ENCODE peak calls at places on chromosomes 4 and X, in five cellular contexts. I is body of pancreas, E is endothelial cell of umbilical vein, W is heart left ventricle, D is right lobe of liver. T is an unnamed sample.

GRCh38 chr4:52057196-52057595 is 6.1 kb downstream of the SPATA18 start:
- DNase-seq in I (no peak), E (no peak), W (no peak), D (no peak), T (no peak)

GRCh38 chr4:164876680-164877324 is at the start of gene APELA:
- DNase-seq in I (no peak), E (no peak), W (no peak), D (no peak), T (peak)

GRCh38 chrX:12887767-12888166 is 18.7 kb upstream of the TLR8 start:
- DNase-seq in I (no peak), E (no peak), W (no peak), D (no peak), T (no peak)

GRCh38 chrX:110310896-110311295 is 7.0 kb downstream of the AMMECR1 start:
- DNase-seq in I (no peak), E (no peak), W (no peak), D (no peak), T (no peak)

GRCh38 chrX:41475611-41476241 is 28.6 kb downstream of the NYX start:
- DNase-seq in I (no peak), E (no peak), W (no peak), D (no peak), T (no peak)

GRCh38 chr4:94653984-94654609 is 103.7 kb upstream of the BMPR1B start:
- DNase-seq in I (no peak), E (no peak), W (no peak), D (no peak), T (no peak)

GRCh38 chr4:142406051-142406549 is 440.0 kb downstream of the INPP4B start:
- DNase-seq in I (no peak), E (no peak), W (no peak), D (no peak), T (no peak)

GRCh38 chrX:46268429-46268828 is 276.8 kb downstream of the ZNF674 start:
- DNase-seq in I (peak), E (no peak), W (no peak), D (no peak), T (peak)

GRCh38 chrX:45667666-45668065 is 467.0 kb upstream of the DIPK2B start:
- DNase-seq in I (no peak), E (peak), W (no peak), D (no peak), T (no peak)

DNA sequence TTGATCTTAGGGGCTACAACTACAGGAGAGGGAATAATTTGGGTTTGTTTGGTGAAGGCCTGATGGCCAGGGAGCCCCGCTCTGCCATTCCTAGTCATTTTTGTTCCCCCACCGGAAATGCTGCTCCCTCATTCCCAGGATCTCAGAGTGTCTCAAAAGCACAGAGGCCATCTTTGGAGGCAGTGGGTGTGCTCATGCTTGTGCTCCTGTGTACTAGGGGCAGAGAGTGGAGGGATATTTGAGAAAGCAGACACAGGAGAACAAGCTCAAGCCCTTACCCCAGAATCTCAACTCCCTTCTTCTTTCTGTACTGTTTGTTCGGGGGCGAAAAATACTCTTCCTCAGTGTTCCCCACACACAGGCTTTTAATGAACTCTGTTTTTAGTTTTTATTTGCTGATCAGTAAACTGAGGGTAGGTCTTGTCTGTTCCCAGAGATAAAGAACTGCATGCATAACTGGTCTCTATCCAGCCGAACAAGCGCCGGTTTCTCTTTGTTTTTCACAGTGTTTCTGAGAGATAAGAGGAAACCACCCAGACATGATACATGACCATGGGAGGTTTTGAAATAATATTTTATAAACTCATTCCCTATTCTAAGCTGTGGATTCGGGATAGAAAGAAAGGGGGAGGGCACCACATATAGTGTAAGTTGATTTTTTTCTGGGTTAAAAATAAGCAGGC is 32.9 kb upstream of the XK start:
- DNase-seq in I (no peak), E (no peak), W (no peak), D (no peak), T (no peak)
- TF ChIP-seq POLR2A in I (no peak), E (no peak), W (no peak), D (no peak), T (no peak)

DNA sequence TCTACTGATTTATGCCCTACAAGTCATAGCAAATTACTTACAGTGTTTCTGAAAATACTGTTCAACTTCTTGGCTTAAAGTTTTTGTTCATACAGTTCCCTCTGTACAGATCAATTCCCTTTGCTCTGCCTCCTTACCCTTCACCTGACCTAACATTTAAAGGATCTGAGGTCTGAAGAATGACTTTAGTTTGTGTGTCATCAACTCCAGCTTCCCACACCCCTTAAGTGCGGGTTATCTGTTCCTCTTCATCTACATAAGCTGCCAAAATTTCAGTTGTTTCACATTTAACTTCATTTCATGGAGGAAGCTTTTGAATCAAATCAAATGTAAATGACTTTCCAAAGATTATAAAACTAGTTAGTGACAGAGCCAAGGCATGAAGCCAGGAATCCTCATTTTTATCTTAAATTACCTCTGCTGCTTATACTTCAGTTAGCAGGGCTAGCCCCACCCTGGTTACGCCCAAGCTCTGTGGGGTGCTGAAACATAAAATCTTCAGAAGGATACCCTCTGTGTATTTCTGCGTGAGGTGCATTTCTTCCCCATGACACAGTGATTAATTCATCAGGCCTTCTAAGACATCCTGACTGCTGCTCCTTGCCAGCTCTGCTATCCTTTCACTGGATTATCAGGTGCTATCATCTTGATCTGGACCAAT is 16.5 kb downstream of the CXCL1 start:
- DNase-seq in I (no peak), E (no peak), W (no peak), D (no peak), T (no peak)
- H3K4me3 ChIP-seq in I (no peak), E (no peak), W (no peak), D (no peak), T (no peak)

DNA sequence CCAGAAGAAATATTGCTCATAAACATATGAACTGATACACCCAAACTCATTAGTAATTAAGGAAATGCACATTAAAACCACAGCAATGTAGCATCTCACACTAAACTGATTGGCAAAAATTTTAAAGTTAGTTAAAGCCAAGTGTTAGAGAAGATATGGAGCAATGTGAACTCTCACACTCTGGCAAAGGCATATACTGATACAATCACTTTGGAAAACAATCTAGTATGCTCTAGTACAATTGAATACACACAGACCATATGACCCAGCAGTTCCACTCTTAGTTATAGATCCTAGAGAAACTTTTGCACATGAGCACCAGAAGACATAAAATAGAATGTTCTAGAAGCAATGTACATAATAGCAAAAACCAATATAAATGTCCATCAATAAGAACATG is 8.4 kb upstream of the AWAT1 start:
- DNase-seq in I (no peak), E (no peak), W (no peak), D (no peak), T (no peak)
- TF ChIP-seq POLR2A in I (no peak), E (no peak), W (no peak), D (no peak), T (no peak)

GRCh38 chr4:163331629-163332360 is 601 bp downstream of the NPY1R start:
- DNase-seq in I (peak), E (peak), W (peak), D (peak), T (no peak)

GRCh38 chr4:163335384-163335783 is 3.0 kb upstream of the NPY1R start:
- DNase-seq in I (no peak), E (no peak), W (no peak), D (no peak), T (no peak)

GRCh38 chr4:163332526-163333405 is at the start of gene NPY1R:
- DNase-seq in I (peak), E (peak), W (peak), D (peak), T (peak)

DNA sequence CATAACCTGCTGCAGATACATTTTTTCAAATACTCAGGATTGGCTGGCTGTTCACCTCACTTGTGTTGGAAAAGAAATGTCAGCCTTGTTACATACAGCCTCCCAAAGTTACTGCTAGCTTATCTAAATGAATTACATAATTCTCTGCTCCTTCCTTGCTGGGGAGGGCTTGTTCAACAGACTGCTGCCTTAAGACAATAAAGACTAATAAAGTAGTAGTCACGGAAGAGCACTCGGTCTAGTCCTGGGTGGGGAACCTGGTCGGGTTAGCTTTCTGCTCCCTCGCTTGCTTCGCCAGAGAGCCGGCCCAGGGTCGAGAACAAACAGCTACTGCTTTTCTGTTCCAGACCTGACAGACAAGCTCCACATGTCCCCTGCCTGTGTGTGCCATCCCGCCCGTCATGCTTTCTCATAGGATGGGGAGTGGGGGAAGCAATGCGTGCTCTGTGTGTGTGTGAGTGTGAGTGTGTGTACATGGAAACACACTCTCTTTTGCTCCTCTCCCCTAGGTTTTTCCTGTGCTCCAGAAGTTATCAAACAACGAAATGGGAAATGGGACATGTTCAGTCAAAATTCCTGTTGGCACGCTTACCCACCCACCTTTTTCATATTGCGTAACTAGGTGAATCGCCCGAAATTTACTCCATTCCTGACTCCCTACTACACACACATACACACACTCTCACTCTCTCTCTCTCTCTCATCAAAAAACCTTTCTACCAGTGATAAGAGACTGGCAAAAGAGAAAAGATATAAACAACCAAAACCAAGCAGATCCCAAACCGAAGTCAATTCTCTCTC is 1.4 kb downstream of the NPY1R start:
- DNase-seq in I (no peak), E (no peak), W (peak), D (peak), T (no peak)
- H3K4me3 ChIP-seq in I (no peak), E (no peak), W (peak), D (peak), T (no peak)

DNA sequence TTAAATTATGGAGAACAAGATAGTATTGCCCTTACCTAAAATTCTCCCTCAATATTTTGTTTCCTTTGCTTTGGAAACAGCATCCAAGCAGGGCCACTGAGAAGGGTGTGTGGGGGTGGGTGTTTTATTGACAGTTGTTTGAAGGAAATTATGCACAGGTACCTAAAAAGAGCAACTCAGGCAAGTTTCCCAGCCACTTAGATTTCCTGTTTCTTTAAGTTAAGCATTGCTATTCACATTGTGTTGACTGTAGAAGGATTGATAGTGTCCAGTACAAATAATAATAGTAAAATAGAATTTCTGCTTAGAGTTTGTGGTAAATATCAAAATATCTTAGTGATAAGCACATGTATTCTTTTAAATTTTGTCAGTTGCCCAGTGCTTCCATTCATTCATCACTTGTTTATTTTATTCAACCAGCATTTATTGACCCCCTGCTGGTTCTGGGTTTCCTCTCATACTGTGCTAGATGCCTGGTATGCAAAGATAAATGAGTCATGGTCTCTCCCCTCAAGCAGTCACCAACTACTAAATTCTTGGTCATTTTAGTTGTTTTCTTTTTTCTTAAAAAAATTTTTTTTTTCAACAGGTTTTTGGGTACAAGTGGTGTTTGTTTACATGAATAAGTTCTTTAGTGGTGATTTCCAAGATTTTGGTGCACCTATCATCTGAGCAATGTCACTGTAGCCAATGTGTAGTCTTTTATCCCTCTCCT is 50.0 kb downstream of the GALNT7 start:
- DNase-seq in I (no peak), E (peak), W (no peak), D (no peak), T (peak)
- TF ChIP-seq POLR2A in I (no peak), E (no peak), W (no peak), D (no peak), T (no peak)

GRCh38 chrX:80334583-80334982 is 85.7 kb upstream of the TENT5D start:
- DNase-seq in I (no peak), E (no peak), W (no peak), D (no peak), T (no peak)
- H3K4me3 ChIP-seq in I (no peak), E (no peak), W (peak), D (no peak), T (no peak)